ENCODE peak calls at places on chromosomes 7 and 10, in six cellular contexts. N is GM12891, S is HepG2, T is GM12878, G is K562, U is H1. I is an unnamed sample.

GRCh38 chr10:133465191-133465949 is 11.6 kb downstream of the SCART1 start:
- DNase-seq in N (no peak), S (no peak), T (no peak), G (no peak), U (no peak), I (no peak)

GRCh38 chr7:88363869-88364268 is 57.2 kb upstream of the STEAP4 start:
- DNase-seq in N (no peak), S (no peak), T (no peak), G (no peak), U (no peak), I (no peak)

GRCh38 chr7:148669907-148670306 is 28.8 kb upstream of the CUL1 start:
- DNase-seq in N (no peak), S (no peak), T (no peak), G (no peak), U (no peak), I (no peak)

GRCh38 chr10:1673568-1674345 is 63.6 kb downstream of the ADARB2 start:
- DNase-seq in N (no peak), S (no peak), T (no peak), G (no peak), U (no peak), I (no peak)

GRCh38 chr10:122192142-122192541 is 79.0 kb upstream of the BTBD16 start:
- DNase-seq in N (no peak), S (no peak), T (no peak), G (no peak), U (no peak), I (no peak)

GRCh38 chr10:66513504-66513903 is 412.3 kb upstream of the LRRTM3 start:
- DNase-seq in N (no peak), S (no peak), T (no peak), G (no peak), U (no peak), I (no peak)

GRCh38 chr10:8378198-8378983 is 323.9 kb downstream of the GATA3 start:
- DNase-seq in N (no peak), S (no peak), T (no peak), G (no peak), U (no peak), I (no peak)

GRCh38 chr7:2811476-2812118 is 32.5 kb downstream of the GNA12 start:
- DNase-seq in N (no peak), S (peak; percentile 70), T (no peak), G (no peak), U (no peak), I (no peak)

GRCh38 chr10:132961864-132962622 is 19.7 kb upstream of the CFAP46 start:
- DNase-seq in N (peak; percentile 66), S (peak; percentile 37), T (no peak), G (peak; percentile 6), U (peak; percentile 70), I (no peak)

GRCh38 chr7:22350466-22351328 is 6.3 kb downstream of the RAPGEF5 start:
- DNase-seq in N (no peak), S (peak; percentile 90), T (peak; percentile 46), G (peak; percentile 92), U (no peak), I (no peak)

GRCh38 chr10:15745748-15746147 is 26.0 kb upstream of the ITGA8 start:
- DNase-seq in N (no peak), S (no peak), T (no peak), G (no peak), U (no peak), I (no peak)

GRCh38 chr7:128104109-128104742 is 73.0 kb upstream of the LRRC4 start:
- DNase-seq in N (peak; percentile 51), S (no peak), T (no peak), G (no peak), U (no peak), I (peak; percentile 48)

GRCh38 chr10:65818990-65819389 is 1106.8 kb upstream of the LRRTM3 start:
- DNase-seq in N (no peak), S (no peak), T (no peak), G (no peak), U (no peak), I (no peak)

GRCh38 chr10:34696423-34696822 is 118.7 kb downstream of the PARD3 start:
- DNase-seq in N (no peak), S (no peak), T (no peak), G (no peak), U (no peak), I (no peak)

GRCh38 chr10:128178319-128178937 is 52.2 kb upstream of the MKI67 start:
- DNase-seq in N (no peak), S (peak; percentile 33), T (no peak), G (peak; percentile 33), U (peak; percentile 39), I (peak; percentile 36)

GRCh38 chr7:131692131-131692960 is 135.9 kb upstream of the PODXL start:
- DNase-seq in N (no peak), S (peak; percentile 10), T (no peak), G (peak; percentile 83), U (peak; percentile 53), I (peak; percentile 52)

GRCh38 chr7:18654709-18655108 is 159.2 kb downstream of the HDAC9 start:
- DNase-seq in N (no peak), S (no peak), T (no peak), G (no peak), U (no peak), I (no peak)

GRCh38 chr7:82985144-82985802 is 177.4 kb downstream of the PCLO start:
- DNase-seq in N (no peak), S (no peak), T (no peak), G (no peak), U (no peak), I (no peak)

GRCh38 chr10:75772153-75772887 is 340.9 kb downstream of the LRMDA start:
- DNase-seq in N (no peak), S (no peak), T (no peak), G (no peak), U (no peak), I (no peak)

GRCh38 chr10:29110172-29110571 is 178.7 kb upstream of the LYZL1 start:
- DNase-seq in N (no peak), S (no peak), T (no peak), G (no peak), U (no peak), I (no peak)

GRCh38 chr10:100341953-100342626 is 4.9 kb upstream of the SCD start:
- DNase-seq in N (no peak), S (peak; percentile 87), T (no peak), G (peak; percentile 80), U (no peak), I (no peak)

GRCh38 chr7:154699421-154699820 is 303.5 kb downstream of the PAXIP1 start:
- DNase-seq in N (no peak), S (no peak), T (no peak), G (no peak), U (no peak), I (no peak)

GRCh38 chr7:154696556-154696955 is 306.4 kb downstream of the PAXIP1 start:
- DNase-seq in N (no peak), S (no peak), T (no peak), G (no peak), U (no peak), I (no peak)

GRCh38 chr7:154693646-154694045 is 309.3 kb downstream of the PAXIP1 start:
- DNase-seq in N (no peak), S (no peak), T (no peak), G (peak; percentile 52), U (no peak), I (no peak)

GRCh38 chr7:154695836-154696235 is 307.1 kb downstream of the PAXIP1 start:
- DNase-seq in N (no peak), S (no peak), T (no peak), G (no peak), U (no peak), I (no peak)

GRCh38 chr7:154698726-154699291 is 304.1 kb downstream of the PAXIP1 start:
- DNase-seq in N (peak; percentile 39), S (peak; percentile 7), T (no peak), G (peak; percentile 71), U (peak; percentile 31), I (no peak)
- TF ChIP-seq TAF1 in N (no peak), S (no peak), T (no peak), G (no peak), U (no peak), I (no peak)

GRCh38 chr7:91880016-91880412 is 488 bp downstream of the MTERF1 start:
- DNase-seq in N (no peak), S (peak; percentile 9), T (no peak), G (no peak), U (no peak), I (no peak)

GRCh38 chr7:91876391-91877133 is 3.9 kb downstream of the MTERF1 start:
- DNase-seq in N (no peak), S (no peak), T (no peak), G (peak; percentile 27), U (no peak), I (no peak)

GRCh38 chr7:91875851-91876250 is 4.7 kb downstream of the MTERF1 start:
- DNase-seq in N (no peak), S (no peak), T (no peak), G (no peak), U (no peak), I (no peak)

GRCh38 chr7:91883676-91884362 is 3.3 kb upstream of the MTERF1 start:
- DNase-seq in N (no peak), S (no peak), T (no peak), G (peak; percentile 36), U (no peak), I (no peak)

GRCh38 chr7:91880413-91881241 is at the start of gene MTERF1:
- DNase-seq in N (peak; percentile 68), S (peak; percentile 86), T (peak; percentile 69), G (peak; percentile 98), U (peak; percentile 86), I (peak; percentile 67)
- TF ChIP-seq POLR2A in N (peak; percentile 96), S (peak; percentile 88), T (peak; percentile 95), G (peak; percentile 98), U (peak; percentile 91), I (peak; percentile 97)

GRCh38 chr7:123538897-123539296 is 4.5 kb upstream of the IQUB start:
- DNase-seq in N (no peak), S (no peak), T (no peak), G (no peak), U (no peak), I (no peak)

GRCh38 chr7:123534383-123535260 is at the start of gene IQUB:
- DNase-seq in N (peak; percentile 68), S (peak; percentile 92), T (peak; percentile 82), G (peak; percentile 99), U (peak; percentile 91), I (peak; percentile 66)

GRCh38 chr7:123535517-123535916 is 1.1 kb upstream of the IQUB start:
- DNase-seq in N (no peak), S (no peak), T (no peak), G (peak; percentile 55), U (no peak), I (no peak)

GRCh38 chr7:123537026-123537642 is 2.7 kb upstream of the IQUB start:
- DNase-seq in N (no peak), S (peak; percentile 13), T (no peak), G (peak; percentile 54), U (no peak), I (no peak)

DNA sequence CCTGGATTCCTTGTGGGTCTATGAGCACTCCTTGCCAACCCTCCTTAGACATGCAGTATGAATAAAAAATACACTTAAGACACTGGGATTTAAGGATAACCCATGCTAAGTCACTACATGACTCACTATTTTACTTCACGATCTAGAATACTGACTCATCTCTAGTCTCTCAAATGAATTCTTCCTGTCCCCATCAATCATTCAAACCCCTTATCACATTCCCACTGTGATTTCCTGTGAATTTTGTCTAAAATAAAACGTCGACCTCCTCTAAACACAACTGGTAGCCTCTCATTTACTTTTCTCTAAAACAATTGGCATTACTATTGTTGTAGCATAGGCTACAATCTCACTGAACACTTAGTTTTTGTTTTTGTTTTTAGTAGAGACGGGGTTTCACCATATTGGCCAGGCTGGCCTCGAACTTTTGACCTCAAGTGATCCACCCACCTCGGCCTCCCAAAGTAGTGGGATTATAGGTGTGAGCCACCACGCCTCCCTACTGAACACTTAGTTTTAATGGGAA is 3.9 kb upstream of the IQUB start:
- DNase-seq in N (no peak), S (no peak), T (no peak), G (peak; percentile 76), U (no peak), I (no peak)
- TF ChIP-seq POLR2AphosphoS5 in N (no peak), S (no peak), T (no peak), G (no peak), U (no peak), I (no peak)

GRCh38 chr7:31129067-31129466 is 77.0 kb downstream of the ADCYAP1R1 start:
- DNase-seq in N (no peak), S (no peak), T (no peak), G (no peak), U (no peak), I (no peak)
- TF ChIP-seq TAF1 in N (no peak), S (no peak), T (no peak), G (no peak), U (no peak), I (no peak)